ENCODE peak calls at places on chromosomes 12 and 14, in six cellular contexts. U is Caco-2, E is mesendoderm, Y is upper lobe of right lung, R is HCT116, T is NT2/D1. J is an unnamed sample. For H3K36me3 and H3K27me3, the result is how much of the 10 kb centered on the place peaks cover.

GRCh38 chr12:113298861-113299545 is 35.9 kb downstream of the SLC8B1 start:
- DNase-seq in U (no peak), E (no peak), Y (no peak), R (no peak), T (no peak), J (peak)

GRCh38 chr12:53738834-53739284 is 11.6 kb upstream of the CALCOCO1 start:
- DNase-seq in U (no peak), E (no peak), Y (no peak), R (no peak), T (no peak), J (peak)

GRCh38 chr14:35940291-35940690 is 114.2 kb downstream of the BRMS1L start:
- DNase-seq in U (no peak), E (no peak), Y (no peak), R (no peak), T (no peak), J (no peak)

GRCh38 chr14:35383569-35384385 is 20.8 kb downstream of the NFKBIA start:
- DNase-seq in U (no peak), E (no peak), Y (no peak), R (no peak), T (no peak), J (no peak)

GRCh38 chr14:71647086-71647784 is 285.0 kb upstream of the RGS6 start:
- DNase-seq in U (peak), E (peak), Y (no peak), R (peak), T (no peak), J (peak)

GRCh38 chr12:33671676-33672075 is 232.1 kb upstream of the SYT10 start:
- DNase-seq in U (no peak), E (no peak), Y (no peak), R (no peak), T (peak), J (no peak)

GRCh38 chr12:78864483-78865296 is at the start of gene SYT1:
- DNase-seq in U (peak), E (peak), Y (peak), R (no peak), T (peak), J (peak)

GRCh38 chr12:25970916-25971674 is 12.6 kb downstream of the RASSF8 start:
- DNase-seq in U (no peak), E (no peak), Y (no peak), R (no peak), T (no peak), J (no peak)

GRCh38 chr12:104248444-104248843 is 32.9 kb downstream of the TXNRD1 start:
- DNase-seq in U (no peak), E (peak), Y (no peak), R (no peak), T (peak), J (peak)

GRCh38 chr12:98532687-98533304 is 17.4 kb downstream of the TMPO start:
- DNase-seq in U (peak), E (peak), Y (no peak), R (peak), T (peak), J (peak)

GRCh38 chr12:120702629-120703028 is 7.6 kb upstream of the UNC119B start:
- DNase-seq in U (no peak), E (no peak), Y (no peak), R (no peak), T (no peak), J (no peak)

GRCh38 chr12:674272-674781 is 11.1 kb upstream of the NINJ2 start:
- DNase-seq in U (no peak), E (no peak), Y (no peak), R (no peak), T (no peak), J (no peak)

GRCh38 chr14:93970589-93970966 is 5.8 kb downstream of the ASB2 start:
- DNase-seq in U (peak), E (no peak), Y (no peak), R (peak), T (no peak), J (peak)

GRCh38 chr12:12892670-12893290 is 1.4 kb downstream of the GPRC5A start:
- DNase-seq in U (peak), E (peak), Y (peak), R (no peak), T (no peak), J (no peak)

GRCh38 chr12:110540048-110540447 is 37.9 kb downstream of the RAD9B start:
- DNase-seq in U (no peak), E (no peak), Y (no peak), R (no peak), T (no peak), J (no peak)

GRCh38 chr12:131525795-131526508 is 184.9 kb upstream of the SFSWAP start:
- DNase-seq in U (no peak), E (no peak), Y (no peak), R (no peak), T (no peak), J (peak)

GRCh38 chr12:13278249-13278787 is 81.8 kb downstream of the EMP1 start:
- DNase-seq in U (peak), E (peak), Y (peak), R (peak), T (peak), J (peak)

GRCh38 chr14:74509587-74510210 is 16.1 kb downstream of the ISCA2 start:
- DNase-seq in U (no peak), E (no peak), Y (peak), R (no peak), T (no peak), J (no peak)

GRCh38 chr14:105249175-105250007 is 1.1 kb downstream of the BTBD6 start:
- DNase-seq in U (peak), E (peak), Y (peak), R (no peak), T (no peak), J (peak)

GRCh38 chr12:43964966-43965365 is 129.1 kb downstream of the TMEM117 start:
- DNase-seq in U (no peak), E (no peak), Y (no peak), R (no peak), T (no peak), J (no peak)

GRCh38 chr12:28622416-28622815 is 432.2 kb downstream of the CCDC91 start:
- DNase-seq in U (no peak), E (peak), Y (no peak), R (no peak), T (no peak), J (no peak)

GRCh38 chr12:3559601-3560294 is 68.7 kb downstream of the PRMT8 start:
- DNase-seq in U (no peak), E (no peak), Y (no peak), R (no peak), T (no peak), J (no peak)

GRCh38 chr14:91396959-91397815 is 20.4 kb downstream of the CCDC88C start:
- DNase-seq in U (no peak), E (no peak), Y (no peak), R (no peak), T (no peak), J (peak)

GRCh38 chr12:106049546-106049945 is 89.2 kb downstream of the NUAK1 start:
- DNase-seq in U (no peak), E (no peak), Y (no peak), R (no peak), T (no peak), J (no peak)

GRCh38 chr12:104566244-104566993 is 109.7 kb downstream of the CHST11 start:
- DNase-seq in U (no peak), E (no peak), Y (no peak), R (no peak), T (no peak), J (no peak)

GRCh38 chr14:20179218-20179617 is 11.5 kb upstream of the OR11G2 start:
- DNase-seq in U (no peak), E (no peak), Y (no peak), R (no peak), T (no peak), J (no peak)

GRCh38 chr12:19489168-19489567 is 49.9 kb downstream of the AEBP2 start:
- DNase-seq in U (no peak), E (no peak), Y (no peak), R (no peak), T (no peak), J (no peak)

GRCh38 chr12:127081058-127081457 is 1185.9 kb upstream of the TMEM132C start:
- DNase-seq in U (no peak), E (no peak), Y (no peak), R (no peak), T (no peak), J (no peak)

GRCh38 chr12:90280033-90280432 is 571.4 kb upstream of the ATP2B1 start:
- DNase-seq in U (no peak), E (no peak), Y (no peak), R (no peak), T (no peak), J (no peak)

GRCh38 chr14:71833476-71833875 is 98.8 kb upstream of the RGS6 start:
- DNase-seq in U (no peak), E (no peak), Y (no peak), R (no peak), T (no peak), J (no peak)

GRCh38 chr12:121036810-121037326 is 2.2 kb downstream of the OASL start:
- DNase-seq in U (no peak), E (no peak), Y (peak), R (no peak), T (no peak), J (no peak)

GRCh38 chr14:68655021-68655811 is 137.7 kb downstream of the ZFP36L1 start:
- DNase-seq in U (no peak), E (no peak), Y (no peak), R (no peak), T (no peak), J (no peak)

GRCh38 chr12:33825986-33826602 is 196.2 kb upstream of the ALG10 start:
- DNase-seq in U (no peak), E (no peak), Y (no peak), R (no peak), T (no peak), J (no peak)

GRCh38 chr14:20427231-20428009 is 8.5 kb downstream of the KLHL33 start:
- DNase-seq in U (no peak), E (peak), Y (no peak), R (peak), T (no peak), J (no peak)

GRCh38 chr12:26573212-26573909 is 259.6 kb downstream of the ITPR2 start:
- DNase-seq in U (no peak), E (peak), Y (no peak), R (no peak), T (no peak), J (no peak)

GRCh38 chr12:101935769-101936741 is 58.7 kb downstream of the DRAM1 start:
- DNase-seq in U (no peak), E (peak), Y (no peak), R (no peak), T (no peak), J (no peak)

GRCh38 chr12:113912761-113913295 is 53.3 kb downstream of the RBM19 start:
- DNase-seq in U (peak), E (peak), Y (peak), R (peak), T (peak), J (peak)

GRCh38 chr12:50960130-50960529 is 7.8 kb downstream of the HIGD1C start:
- DNase-seq in U (no peak), E (no peak), Y (no peak), R (no peak), T (no peak), J (no peak)

GRCh38 chr12:124857921-124858461 is 5.7 kb downstream of the SCARB1 start:
- DNase-seq in U (no peak), E (no peak), Y (no peak), R (no peak), T (no peak), J (no peak)
- H3K4me3 ChIP-seq in U (no peak), E (no peak), Y (no peak), R (no peak), T (no peak), J (no peak)

DNA sequence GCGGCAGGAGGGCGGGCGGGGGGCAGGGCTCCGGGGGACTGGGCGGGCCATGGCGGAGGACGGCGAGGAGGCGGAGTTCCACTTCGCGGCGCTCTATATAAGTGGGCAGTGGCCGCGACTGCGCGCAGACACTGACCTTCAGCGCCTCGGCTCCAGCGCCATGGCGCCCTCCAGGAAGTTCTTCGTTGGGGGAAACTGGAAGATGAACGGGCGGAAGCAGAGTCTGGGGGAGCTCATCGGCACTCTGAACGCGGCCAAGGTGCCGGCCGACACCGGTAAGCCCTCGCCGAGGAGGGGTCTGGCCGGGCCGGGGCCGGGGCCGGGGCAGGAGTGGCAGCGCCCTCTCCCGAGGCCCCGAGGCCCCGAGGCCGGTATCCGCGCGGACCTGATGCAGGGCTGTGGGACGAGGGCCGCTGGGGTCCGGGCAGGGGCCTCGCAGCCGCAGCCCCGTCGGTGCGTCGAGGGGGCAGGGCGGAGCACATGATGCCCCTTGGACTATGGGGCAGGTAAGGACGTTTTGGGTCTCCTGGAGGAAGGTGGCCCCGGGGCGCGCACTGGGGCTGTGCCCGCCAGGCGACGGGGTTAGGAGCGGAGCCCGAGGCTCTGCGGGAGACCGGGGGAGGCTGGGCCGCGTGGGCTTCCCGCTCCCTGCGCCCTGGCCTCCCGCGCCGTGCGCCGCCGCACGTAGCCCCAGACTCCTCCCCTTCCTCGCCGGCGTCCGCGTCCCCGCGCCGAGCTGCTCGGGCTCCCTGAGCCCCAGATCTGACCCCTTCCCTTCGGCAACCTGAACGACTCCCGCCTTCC is at the start of gene TPI1:
- DNase-seq in U (peak), E (peak), Y (peak), R (no peak), T (peak), J (peak)
- H3K36me3 ChIP-seq in U (under half), E (under half), Y (half or more), R (under half), T (half or more), J (under half)

GRCh38 chr14:101907619-101908018 is 56.8 kb upstream of the DYNC1H1 start:
- DNase-seq in U (no peak), E (no peak), Y (no peak), R (no peak), T (no peak), J (no peak)

GRCh38 chr14:101908795-101909194 is 55.6 kb upstream of the DYNC1H1 start:
- DNase-seq in U (no peak), E (no peak), Y (no peak), R (no peak), T (no peak), J (no peak)

GRCh38 chr14:101903111-101903561 is 61.2 kb upstream of the DYNC1H1 start:
- DNase-seq in U (no peak), E (no peak), Y (no peak), R (no peak), T (no peak), J (no peak)

GRCh38 chr14:101906645-101907044 is 57.7 kb upstream of the DYNC1H1 start:
- DNase-seq in U (no peak), E (no peak), Y (no peak), R (no peak), T (no peak), J (no peak)

GRCh38 chr14:101905614-101906013 is 58.8 kb upstream of the DYNC1H1 start:
- DNase-seq in U (no peak), E (peak), Y (no peak), R (no peak), T (no peak), J (no peak)
- H3K27me3 ChIP-seq in U (under half), E (under half), Y (under half), R (under half), T (under half), J (under half)

GRCh38 chr12:100481021-100481420 is 7.4 kb downstream of the NR1H4 start:
- DNase-seq in U (no peak), E (no peak), Y (no peak), R (no peak), T (no peak), J (no peak)
- H3K4me3 ChIP-seq in U (no peak), E (no peak), Y (no peak), R (no peak), T (no peak), J (no peak)

GRCh38 chr14:54759982-54760585 is 142.5 kb downstream of the GCH1 start:
- DNase-seq in U (no peak), E (no peak), Y (no peak), R (no peak), T (no peak), J (peak)

GRCh38 chr14:54763761-54764160 is 138.9 kb downstream of the GCH1 start:
- DNase-seq in U (no peak), E (no peak), Y (no peak), R (no peak), T (no peak), J (peak)

GRCh38 chr14:54762296-54762695 is 140.3 kb downstream of the GCH1 start:
- DNase-seq in U (no peak), E (no peak), Y (no peak), R (no peak), T (no peak), J (peak)

GRCh38 chr14:54760866-54761265 is 141.8 kb downstream of the GCH1 start:
- DNase-seq in U (no peak), E (no peak), Y (no peak), R (no peak), T (no peak), J (no peak)

DNA sequence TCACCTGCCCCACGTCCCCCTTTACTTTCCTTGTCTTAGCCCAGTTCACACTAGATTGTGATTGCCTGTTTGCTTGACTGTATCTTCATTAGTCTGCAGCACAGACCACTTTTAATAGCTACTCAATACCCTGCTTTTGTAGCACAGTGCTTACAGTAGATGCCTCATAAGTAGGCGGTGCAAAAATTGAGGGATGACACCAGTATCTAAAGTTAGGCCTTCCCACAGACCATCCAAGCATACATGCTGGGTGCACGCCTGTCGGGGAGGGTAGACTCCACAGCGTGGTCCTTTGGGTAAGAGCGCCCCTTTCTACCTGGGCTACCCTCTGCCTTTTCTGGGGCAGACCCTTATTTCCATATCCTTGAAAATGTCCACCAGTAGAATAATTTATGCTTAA is 140.8 kb downstream of the GCH1 start:
- DNase-seq in U (no peak), E (no peak), Y (no peak), R (no peak), T (no peak), J (no peak)
- H3K36me3 ChIP-seq in U (under half), E (under half), Y (under half), R (under half), T (half or more), J (under half)

J was measured in H7.